ENCODE peak calls at places on chromosomes 1 and 21, in six cellular contexts. I, Q, R, S, X and C are unnamed samples.

GRCh38 chr1:63321061-63321787 is 1.1 kb upstream of the FOXD3 start:
- DNase-seq in I (no peak), Q (no peak), R (no peak), S (no peak), X (no peak), C (no peak)

GRCh38 chr1:203871114-203871875 is 9.9 kb downstream of the SNRPE start:
- DNase-seq in I (no peak), Q (no peak), R (no peak), S (peak), X (peak), C (no peak)

GRCh38 chr1:162682013-162682419 is 49.8 kb downstream of the DDR2 start:
- DNase-seq in I (no peak), Q (no peak), R (no peak), S (no peak), X (no peak), C (peak)

GRCh38 chr1:206772228-206773002 is at the start of gene IL10:
- DNase-seq in I (no peak), Q (peak), R (no peak), S (no peak), X (no peak), C (no peak)

GRCh38 chr1:175725684-175726083 is 17.7 kb downstream of the TNR start:
- DNase-seq in I (no peak), Q (no peak), R (no peak), S (peak), X (peak), C (no peak)

GRCh38 chr1:48249868-48250267 is 27.4 kb downstream of the SLC5A9 start:
- DNase-seq in I (no peak), Q (no peak), R (no peak), S (no peak), X (no peak), C (no peak)

GRCh38 chr1:166855558-166855957 is 16.3 kb downstream of the POGK start:
- DNase-seq in I (no peak), Q (no peak), R (no peak), S (no peak), X (no peak), C (no peak)

GRCh38 chr1:201406831-201407406 is 7.8 kb upstream of the LAD1 start:
- DNase-seq in I (no peak), Q (no peak), R (no peak), S (no peak), X (peak), C (no peak)

GRCh38 chr1:46532498-46533178 is 18.8 kb downstream of the KNCN start:
- DNase-seq in I (peak), Q (peak), R (peak), S (no peak), X (no peak), C (peak)

GRCh38 chr1:199463521-199464127 is 563.9 kb upstream of the NR5A2 start:
- DNase-seq in I (no peak), Q (no peak), R (no peak), S (peak), X (peak), C (no peak)

GRCh38 chr1:169604781-169605560 is 18.7 kb upstream of the F5 start:
- DNase-seq in I (peak), Q (no peak), R (no peak), S (no peak), X (no peak), C (no peak)

GRCh38 chr1:244137725-244138124 is 86.6 kb downstream of the ZBTB18 start:
- DNase-seq in I (no peak), Q (no peak), R (no peak), S (no peak), X (peak), C (no peak)

GRCh38 chr1:227170361-227171166 is 147.7 kb downstream of the CDC42BPA start:
- DNase-seq in I (no peak), Q (no peak), R (no peak), S (peak), X (no peak), C (no peak)

GRCh38 chr1:192763756-192764155 is 45.1 kb upstream of the RGS2 start:
- DNase-seq in I (no peak), Q (no peak), R (no peak), S (no peak), X (no peak), C (no peak)

GRCh38 chr1:49298304-49298703 is 521.6 kb upstream of the BEND5 start:
- DNase-seq in I (no peak), Q (no peak), R (peak), S (no peak), X (no peak), C (no peak)

GRCh38 chr1:1061682-1062363 is 12.3 kb downstream of the RNF223 start:
- DNase-seq in I (no peak), Q (no peak), R (no peak), S (no peak), X (no peak), C (no peak)

GRCh38 chr1:18913065-18913502 is 10.7 kb upstream of the ALDH4A1 start:
- DNase-seq in I (peak), Q (peak), R (peak), S (no peak), X (peak), C (peak)

GRCh38 chr21:26043891-26044290 is 126.7 kb downstream of the APP start:
- DNase-seq in I (no peak), Q (no peak), R (no peak), S (no peak), X (no peak), C (no peak)

GRCh38 chr1:245356891-245357585 is 202.3 kb downstream of the KIF26B start:
- DNase-seq in I (no peak), Q (peak), R (no peak), S (no peak), X (no peak), C (no peak)

GRCh38 chr1:201408176-201408814 is 9.2 kb upstream of the LAD1 start:
- DNase-seq in I (peak), Q (peak), R (peak), S (peak), X (peak), C (peak)

GRCh38 chr1:41261926-41262618 is 20.0 kb upstream of the SCMH1 start:
- DNase-seq in I (no peak), Q (no peak), R (no peak), S (no peak), X (no peak), C (no peak)

GRCh38 chr1:101316801-101317200 is 80.0 kb downstream of the S1PR1 start:
- DNase-seq in I (no peak), Q (no peak), R (no peak), S (no peak), X (no peak), C (no peak)

GRCh38 chr1:2498648-2499047 is 22.6 kb downstream of the PLCH2 start:
- DNase-seq in I (no peak), Q (no peak), R (no peak), S (no peak), X (no peak), C (no peak)

GRCh38 chr1:2499260-2499659 is 23.2 kb downstream of the PLCH2 start:
- DNase-seq in I (no peak), Q (no peak), R (no peak), S (no peak), X (no peak), C (no peak)

GRCh38 chr1:2501041-2501819 is 25.1 kb downstream of the PLCH2 start:
- DNase-seq in I (no peak), Q (no peak), R (no peak), S (no peak), X (no peak), C (no peak)

GRCh38 chr1:2501820-2502119 is 24.6 kb downstream of the PANK4 start:
- DNase-seq in I (no peak), Q (no peak), R (no peak), S (no peak), X (no peak), C (no peak)

GRCh38 chr1:2499986-2500596 is 24.0 kb downstream of the PLCH2 start:
- DNase-seq in I (no peak), Q (no peak), R (no peak), S (no peak), X (no peak), C (no peak)
- TF ChIP-seq CTCF in I (no peak), Q (no peak), R (no peak), S (no peak), X (no peak), C (no peak)

GRCh38 chr21:27476696-27477095 is 509.8 kb upstream of the ADAMTS5 start:
- DNase-seq in I (no peak), Q (no peak), R (no peak), S (no peak), X (no peak), C (no peak)
- TF ChIP-seq CTCF in I (no peak), Q (peak), R (no peak), S (peak), X (no peak), C (peak)

GRCh38 chr1:112619518-112620458 is at the start of gene CAPZA1:
- DNase-seq in I (peak), Q (peak), R (peak), S (peak), X (peak), C (peak)
- TF ChIP-seq CTCF in I (no peak), Q (no peak), R (no peak), S (no peak), X (no peak), C (no peak)

DNA sequence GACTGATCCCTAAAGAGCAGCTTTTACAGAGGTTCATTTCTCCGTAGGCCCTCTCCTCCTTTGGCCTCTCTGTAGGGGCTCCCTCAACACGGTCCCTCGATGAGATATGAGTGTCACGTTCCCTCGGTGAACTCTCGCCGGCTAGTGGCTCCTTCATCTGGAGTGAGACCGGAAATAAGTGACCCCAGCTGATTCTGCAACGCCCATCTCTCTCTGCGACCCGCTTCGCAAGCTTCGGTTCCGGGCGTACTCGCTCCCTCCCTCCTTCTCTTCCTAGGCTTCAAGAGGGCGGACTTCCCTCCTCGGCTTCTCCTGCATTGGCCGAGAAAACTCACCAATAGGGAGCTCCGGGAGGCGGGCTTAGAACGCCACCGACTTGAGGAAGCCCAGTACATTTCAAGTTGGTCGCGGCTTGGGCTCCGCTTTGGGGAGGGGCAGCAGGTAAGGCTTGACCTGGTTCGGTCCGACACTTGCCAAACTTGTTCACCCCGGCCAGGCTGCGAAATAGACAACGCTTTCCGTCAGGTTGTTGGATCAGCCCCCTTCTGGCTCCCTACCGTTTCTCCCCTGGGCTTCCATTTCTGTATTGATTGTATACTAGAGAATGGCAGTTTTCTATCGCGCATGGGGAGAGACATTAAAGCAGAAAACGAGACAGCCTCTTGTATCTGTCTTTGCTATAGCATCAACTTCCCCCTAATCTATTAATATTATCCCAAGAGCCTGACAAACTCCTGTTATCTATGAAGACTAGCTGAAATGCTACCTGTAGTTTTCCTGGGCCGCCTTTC is at the start of the genes ANKRD34A and POLR3GL:
- DNase-seq in I (peak), Q (peak), R (peak), S (peak), X (peak), C (peak)
- TF ChIP-seq CTCF in I (no peak), Q (no peak), R (no peak), S (no peak), X (no peak), C (no peak)